ENCODE peak calls at places on chromosomes 13 and 19, in nine cellular contexts. W, U, F, A, T, C, J, V and B are unnamed samples.

GRCh38 chr13:41017153-41017552 is 2.0 kb downstream of the ELF1 start:
- DNase-seq in W (no peak), U (no peak), F (no peak), A (no peak), T (no peak), C (peak; percentile 32), J (no peak), V (no peak), B (peak; percentile 23)

GRCh38 chr13:31015207-31015606 is 82.8 kb downstream of the TEX26 start:
- DNase-seq in W (no peak), U (no peak), F (no peak), A (no peak), T (no peak), C (no peak), J (no peak), V (no peak), B (no peak)

GRCh38 chr19:41218615-41219507 is at the start of gene AXL:
- DNase-seq in W (peak; percentile 85), U (no peak), F (no peak), A (no peak), T (no peak), C (peak; percentile 93), J (peak; percentile 91), V (no peak), B (no peak)

GRCh38 chr13:42068886-42069285 is 20.4 kb downstream of the DGKH start:
- DNase-seq in W (no peak), U (no peak), F (no peak), A (no peak), T (no peak), C (no peak), J (no peak), V (no peak), B (no peak)

GRCh38 chr13:78978381-78978998 is 319.5 kb upstream of the OBI1 start:
- DNase-seq in W (peak; percentile 36), U (no peak), F (no peak), A (peak; percentile 81), T (peak; percentile 4), C (peak; percentile 70), J (peak; percentile 74), V (peak; percentile 18), B (no peak)

GRCh38 chr13:97192166-97192565 is 30.0 kb upstream of the MBNL2 start:
- DNase-seq in W (no peak), U (no peak), F (no peak), A (no peak), T (no peak), C (no peak), J (no peak), V (no peak), B (no peak)

GRCh38 chr13:27967203-27967735 is 1.8 kb downstream of the CDX2 start:
- DNase-seq in W (no peak), U (no peak), F (no peak), A (peak; percentile 37), T (no peak), C (no peak), J (no peak), V (no peak), B (no peak)

GRCh38 chr13:90686438-90686837 is 661.0 kb upstream of the MIR17HG start:
- DNase-seq in W (no peak), U (no peak), F (no peak), A (no peak), T (no peak), C (no peak), J (no peak), V (no peak), B (no peak)

GRCh38 chr19:7292950-7293794 is 1.0 kb downstream of the INSR start:
- DNase-seq in W (peak; percentile 29), U (no peak), F (no peak), A (no peak), T (no peak), C (peak; percentile 63), J (peak; percentile 33), V (no peak), B (no peak)

GRCh38 chr13:94020426-94020825 is 459.1 kb downstream of the DCT start:
- DNase-seq in W (no peak), U (no peak), F (no peak), A (no peak), T (no peak), C (no peak), J (no peak), V (no peak), B (no peak)

GRCh38 chr13:90867336-90867683 is 480.2 kb upstream of the MIR17HG start:
- DNase-seq in W (peak; percentile 14), U (no peak), F (no peak), A (peak; percentile 78), T (no peak), C (peak; percentile 78), J (peak; percentile 78), V (no peak), B (no peak)

GRCh38 chr19:50263176-50263575 is 59.8 kb downstream of the MYH14 start:
- DNase-seq in W (no peak), U (no peak), F (no peak), A (no peak), T (no peak), C (no peak), J (no peak), V (no peak), B (no peak)

GRCh38 chr13:79995334-79995733 is 345.6 kb downstream of the SPRY2 start:
- DNase-seq in W (no peak), U (no peak), F (no peak), A (no peak), T (no peak), C (no peak), J (no peak), V (no peak), B (no peak)

GRCh38 chr13:78759704-78760103 is 100.7 kb upstream of the OBI1 start:
- DNase-seq in W (no peak), U (no peak), F (no peak), A (no peak), T (no peak), C (no peak), J (peak; percentile 15), V (no peak), B (no peak)

GRCh38 chr13:21164631-21165030 is 11.7 kb downstream of the SKA3 start:
- DNase-seq in W (no peak), U (no peak), F (no peak), A (no peak), T (no peak), C (no peak), J (no peak), V (no peak), B (no peak)

GRCh38 chr19:38496603-38497487 is 63.4 kb downstream of the RYR1 start:
- DNase-seq in W (no peak), U (no peak), F (no peak), A (no peak), T (no peak), C (peak; percentile 77), J (no peak), V (no peak), B (no peak)

GRCh38 chr19:14182481-14182880 is 23.5 kb downstream of the ADGRL1 start:
- DNase-seq in W (peak; percentile 11), U (no peak), F (no peak), A (no peak), T (no peak), C (no peak), J (no peak), V (no peak), B (no peak)

GRCh38 chr13:26048745-26049144 is 3.1 kb downstream of the SHISA2 start:
- DNase-seq in W (no peak), U (no peak), F (no peak), A (no peak), T (no peak), C (no peak), J (no peak), V (no peak), B (no peak)

GRCh38 chr13:111857336-111857735 is 209.6 kb upstream of the SOX1 start:
- DNase-seq in W (no peak), U (no peak), F (no peak), A (no peak), T (no peak), C (no peak), J (no peak), V (no peak), B (no peak)

GRCh38 chr19:47106819-47107200 is 6.8 kb downstream of the ZC3H4 start:
- DNase-seq in W (no peak), U (no peak), F (no peak), A (no peak), T (no peak), C (no peak), J (no peak), V (no peak), B (no peak)